ENCODE peak calls at places on chromosomes 2 and 18, in five cellular contexts. One of them, this sample, is unnamed.

GRCh38 chr2:70132244-70133126 is 45.2 kb downstream of the PCBP1 start:
- DNase-seq in colonic mucosa: peak
- DNase-seq in A549: peak
- DNase-seq in AG04450: no peak
- DNase-seq in upper lobe of right lung: no peak
- DNase-seq in this sample: peak

GRCh38 chr2:36701391-36701795 is 4.9 kb downstream of the VIT start:
- DNase-seq in colonic mucosa: no peak
- DNase-seq in A549: no peak
- DNase-seq in AG04450: no peak
- DNase-seq in upper lobe of right lung: no peak
- DNase-seq in this sample: no peak

GRCh38 chr18:75727479-75727878 is 300.0 kb upstream of the SMIM21 start:
- DNase-seq in colonic mucosa: peak
- DNase-seq in A549: peak
- DNase-seq in AG04450: no peak
- DNase-seq in upper lobe of right lung: peak
- DNase-seq in this sample: peak

GRCh38 chr18:68791801-68792200 is 6.1 kb upstream of the CCDC102B start:
- DNase-seq in colonic mucosa: no peak
- DNase-seq in A549: no peak
- DNase-seq in AG04450: no peak
- DNase-seq in upper lobe of right lung: no peak
- DNase-seq in this sample: no peak

GRCh38 chr2:14774569-14774968 is 142.1 kb downstream of the LRATD1 start:
- DNase-seq in colonic mucosa: no peak
- DNase-seq in A549: no peak
- DNase-seq in AG04450: no peak
- DNase-seq in upper lobe of right lung: no peak
- DNase-seq in this sample: no peak

GRCh38 chr2:238835726-238836301 is 12.1 kb upstream of the TWIST2 start:
- DNase-seq in colonic mucosa: no peak
- DNase-seq in A549: no peak
- DNase-seq in AG04450: no peak
- DNase-seq in upper lobe of right lung: no peak
- DNase-seq in this sample: no peak

GRCh38 chr2:196244516-196244915 is 73.1 kb upstream of the STK17B start:
- DNase-seq in colonic mucosa: no peak
- DNase-seq in A549: no peak
- DNase-seq in AG04450: no peak
- DNase-seq in upper lobe of right lung: no peak
- DNase-seq in this sample: no peak

GRCh38 chr18:44423826-44424225 is 256.9 kb upstream of the SETBP1 start:
- DNase-seq in colonic mucosa: no peak
- DNase-seq in A549: no peak
- DNase-seq in AG04450: no peak
- DNase-seq in upper lobe of right lung: no peak
- DNase-seq in this sample: no peak

GRCh38 chr2:68134120-68134519 is 23.6 kb upstream of the PNO1 start:
- DNase-seq in colonic mucosa: no peak
- DNase-seq in A549: no peak
- DNase-seq in AG04450: no peak
- DNase-seq in upper lobe of right lung: no peak
- DNase-seq in this sample: no peak

GRCh38 chr2:207219716-207220414 is 54.1 kb upstream of the KLF7 start:
- DNase-seq in colonic mucosa: no peak
- DNase-seq in A549: no peak
- DNase-seq in AG04450: peak
- DNase-seq in upper lobe of right lung: no peak
- DNase-seq in this sample: no peak

GRCh38 chr2:221100467-221101089 is 471.5 kb downstream of the EPHA4 start:
- DNase-seq in colonic mucosa: no peak
- DNase-seq in A549: no peak
- DNase-seq in AG04450: no peak
- DNase-seq in upper lobe of right lung: no peak
- DNase-seq in this sample: no peak

GRCh38 chr2:184072470-184072869 is 525.9 kb upstream of the ZNF804A start:
- DNase-seq in colonic mucosa: no peak
- DNase-seq in A549: no peak
- DNase-seq in AG04450: no peak
- DNase-seq in upper lobe of right lung: no peak
- DNase-seq in this sample: no peak

GRCh38 chr2:184067502-184067901 is 530.8 kb upstream of the ZNF804A start:
- DNase-seq in colonic mucosa: no peak
- DNase-seq in A549: no peak
- DNase-seq in AG04450: no peak
- DNase-seq in upper lobe of right lung: no peak
- DNase-seq in this sample: no peak
- TF ChIP-seq CTCF in colonic mucosa: no peak
- TF ChIP-seq CTCF in A549: no peak
- TF ChIP-seq CTCF in AG04450: no peak
- TF ChIP-seq CTCF in upper lobe of right lung: no peak
- TF ChIP-seq CTCF in this sample: no peak

DNA sequence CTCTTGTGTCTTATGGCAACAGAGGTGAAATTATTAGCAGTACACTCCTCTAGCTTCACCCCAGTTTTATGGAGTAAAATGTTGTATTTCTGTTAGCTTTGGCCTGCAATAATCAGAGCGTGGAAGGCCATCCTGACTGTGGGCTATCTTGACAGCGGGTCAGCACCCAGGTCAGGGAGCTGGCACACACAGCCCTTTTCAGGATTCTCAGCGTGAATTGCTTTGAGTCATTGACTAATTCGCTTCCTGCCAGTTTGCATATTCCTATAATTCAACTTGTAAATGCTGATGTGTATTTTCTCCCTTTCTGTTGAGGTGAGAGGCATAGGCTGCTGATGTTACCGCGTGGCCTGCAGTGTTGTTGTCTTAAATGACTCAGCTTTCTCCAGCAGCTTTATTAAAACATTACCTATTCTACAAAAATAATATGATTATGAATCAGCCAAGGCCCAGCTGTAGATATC is 109.6 kb upstream of the EML6 start:
- DNase-seq in colonic mucosa: no peak
- DNase-seq in A549: peak
- DNase-seq in AG04450: no peak
- DNase-seq in upper lobe of right lung: no peak
- DNase-seq in this sample: no peak
- H3K27ac ChIP-seq in colonic mucosa: no peak
- H3K27ac ChIP-seq in A549: peak
- H3K27ac ChIP-seq in AG04450: peak
- H3K27ac ChIP-seq in upper lobe of right lung: no peak
- H3K27ac ChIP-seq in this sample: no peak

GRCh38 chr18:41972067-41973000 is 17.3 kb downstream of the PIK3C3 start:
- DNase-seq in colonic mucosa: no peak
- DNase-seq in A549: no peak
- DNase-seq in AG04450: no peak
- DNase-seq in upper lobe of right lung: no peak
- DNase-seq in this sample: no peak
- TF ChIP-seq CTCF in colonic mucosa: no peak
- TF ChIP-seq CTCF in A549: no peak
- TF ChIP-seq CTCF in AG04450: no peak
- TF ChIP-seq CTCF in upper lobe of right lung: no peak
- TF ChIP-seq CTCF in this sample: no peak

DNA sequence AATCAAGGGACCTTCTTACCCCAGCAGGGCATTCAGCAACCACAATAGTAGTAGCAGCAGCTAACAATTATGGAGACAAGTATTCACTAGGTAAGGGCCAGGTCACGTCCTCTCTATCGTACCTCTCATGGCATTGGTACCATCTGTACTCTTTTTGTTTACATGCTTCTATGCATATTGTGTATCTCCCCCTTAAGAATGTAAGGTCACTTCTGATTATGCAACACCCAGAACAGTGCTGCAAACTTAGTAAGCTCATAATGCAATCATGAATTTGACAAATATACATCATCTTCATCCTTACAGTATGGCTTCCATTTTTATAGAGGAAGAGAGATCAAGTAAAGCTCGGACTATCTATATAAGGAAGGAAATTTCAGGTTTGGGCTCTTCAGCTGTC is 46.1 kb downstream of the SPRED2 start:
- DNase-seq in colonic mucosa: no peak
- DNase-seq in A549: no peak
- DNase-seq in AG04450: no peak
- DNase-seq in upper lobe of right lung: no peak
- DNase-seq in this sample: no peak
- H3K27ac ChIP-seq in colonic mucosa: no peak
- H3K27ac ChIP-seq in A549: no peak
- H3K27ac ChIP-seq in AG04450: no peak
- H3K27ac ChIP-seq in upper lobe of right lung: no peak
- H3K27ac ChIP-seq in this sample: no peak

This sample was measured in thyroid gland.